ENCODE peak calls at places on chromosomes 4 and X, in seven cellular contexts. One of them, this sample, is unnamed.

GRCh38 chr4:175035907-175036306 is 117.7 kb downstream of the ADAM29 start:
- ATAC-seq in K562: no peak
- ATAC-seq in HepG2: no peak
- ATAC-seq in Panc1: no peak
- ATAC-seq in HCT116: no peak
- ATAC-seq in GM12878: peak
- ATAC-seq in upper lobe of left lung: no peak
- ATAC-seq in this sample: no peak

GRCh38 chr4:145884775-145885174 is 53.8 kb downstream of the ZNF827 start:
- ATAC-seq in K562: no peak
- ATAC-seq in HepG2: no peak
- ATAC-seq in Panc1: no peak
- ATAC-seq in HCT116: no peak
- ATAC-seq in GM12878: peak
- ATAC-seq in upper lobe of left lung: no peak
- ATAC-seq in this sample: no peak

GRCh38 chrX:23726196-23726595 is 16.9 kb downstream of the ACOT9 start:
- ATAC-seq in K562: no peak
- ATAC-seq in HepG2: no peak
- ATAC-seq in Panc1: no peak
- ATAC-seq in HCT116: no peak
- ATAC-seq in GM12878: no peak
- ATAC-seq in upper lobe of left lung: no peak
- ATAC-seq in this sample: no peak

GRCh38 chr4:77493829-77494551 is 111.6 kb upstream of the CXCL13 start:
- ATAC-seq in K562: no peak
- ATAC-seq in HepG2: no peak
- ATAC-seq in Panc1: no peak
- ATAC-seq in HCT116: no peak
- ATAC-seq in GM12878: peak
- ATAC-seq in upper lobe of left lung: no peak
- ATAC-seq in this sample: no peak

GRCh38 chr4:76984127-76984526 is 34.6 kb downstream of the SEPTIN11 start:
- ATAC-seq in K562: peak
- ATAC-seq in HepG2: peak
- ATAC-seq in Panc1: no peak
- ATAC-seq in HCT116: peak
- ATAC-seq in GM12878: peak
- ATAC-seq in upper lobe of left lung: peak
- ATAC-seq in this sample: peak

GRCh38 chr4:82462415-82462831 is 32.0 kb downstream of the ENOPH1 start:
- ATAC-seq in K562: peak
- ATAC-seq in HepG2: peak
- ATAC-seq in Panc1: peak
- ATAC-seq in HCT116: peak
- ATAC-seq in GM12878: peak
- ATAC-seq in upper lobe of left lung: peak
- ATAC-seq in this sample: peak

GRCh38 chr4:155423671-155424070 is 46.9 kb upstream of the MAP9 start:
- ATAC-seq in K562: no peak
- ATAC-seq in HepG2: no peak
- ATAC-seq in Panc1: no peak
- ATAC-seq in HCT116: no peak
- ATAC-seq in GM12878: no peak
- ATAC-seq in upper lobe of left lung: no peak
- ATAC-seq in this sample: no peak

GRCh38 chr4:152464030-152464823 is 71.7 kb downstream of the FBXW7 start:
- ATAC-seq in K562: no peak
- ATAC-seq in HepG2: no peak
- ATAC-seq in Panc1: no peak
- ATAC-seq in HCT116: no peak
- ATAC-seq in GM12878: no peak
- ATAC-seq in upper lobe of left lung: no peak
- ATAC-seq in this sample: no peak

GRCh38 chr4:86892639-86892965 is 380 bp upstream of the C4orf36 start:
- ATAC-seq in K562: no peak
- ATAC-seq in HepG2: no peak
- ATAC-seq in Panc1: no peak
- ATAC-seq in HCT116: no peak
- ATAC-seq in GM12878: peak
- ATAC-seq in upper lobe of left lung: no peak
- ATAC-seq in this sample: no peak

GRCh38 chr4:99507349-99507748 is 3.5 kb upstream of the C4orf17 start:
- ATAC-seq in K562: no peak
- ATAC-seq in HepG2: no peak
- ATAC-seq in Panc1: no peak
- ATAC-seq in HCT116: no peak
- ATAC-seq in GM12878: no peak
- ATAC-seq in upper lobe of left lung: no peak
- ATAC-seq in this sample: no peak

GRCh38 chr4:81454953-81455352 is 16.8 kb downstream of the RASGEF1B start:
- ATAC-seq in K562: no peak
- ATAC-seq in HepG2: no peak
- ATAC-seq in Panc1: no peak
- ATAC-seq in HCT116: no peak
- ATAC-seq in GM12878: no peak
- ATAC-seq in upper lobe of left lung: no peak
- ATAC-seq in this sample: no peak

GRCh38 chr4:42605264-42605663 is 51.6 kb downstream of the ATP8A1 start:
- ATAC-seq in K562: no peak
- ATAC-seq in HepG2: no peak
- ATAC-seq in Panc1: no peak
- ATAC-seq in HCT116: no peak
- ATAC-seq in GM12878: no peak
- ATAC-seq in upper lobe of left lung: no peak
- ATAC-seq in this sample: peak

GRCh38 chrX:50863471-50863870 is 47.1 kb upstream of the BMP15 start:
- ATAC-seq in K562: no peak
- ATAC-seq in HepG2: no peak
- ATAC-seq in Panc1: no peak
- ATAC-seq in HCT116: no peak
- ATAC-seq in GM12878: no peak
- ATAC-seq in upper lobe of left lung: no peak
- ATAC-seq in this sample: no peak

GRCh38 chr4:2797545-2798305 is 4.8 kb downstream of the SH3BP2 start:
- ATAC-seq in K562: no peak
- ATAC-seq in HepG2: no peak
- ATAC-seq in Panc1: no peak
- ATAC-seq in HCT116: no peak
- ATAC-seq in GM12878: no peak
- ATAC-seq in upper lobe of left lung: no peak
- ATAC-seq in this sample: no peak

GRCh38 chrX:10064736-10065135 is 92.0 kb upstream of the CLCN4 start:
- ATAC-seq in K562: no peak
- ATAC-seq in HepG2: no peak
- ATAC-seq in Panc1: no peak
- ATAC-seq in HCT116: no peak
- ATAC-seq in GM12878: no peak
- ATAC-seq in upper lobe of left lung: no peak
- ATAC-seq in this sample: no peak

GRCh38 chr4:99077177-99077576 is 11.4 kb downstream of the ADH5 start:
- ATAC-seq in K562: no peak
- ATAC-seq in HepG2: no peak
- ATAC-seq in Panc1: no peak
- ATAC-seq in HCT116: no peak
- ATAC-seq in GM12878: no peak
- ATAC-seq in upper lobe of left lung: no peak
- ATAC-seq in this sample: no peak

GRCh38 chr4:83855044-83855443 is 319.1 kb downstream of the GPAT3 start:
- ATAC-seq in K562: no peak
- ATAC-seq in HepG2: peak
- ATAC-seq in Panc1: peak
- ATAC-seq in HCT116: peak
- ATAC-seq in GM12878: no peak
- ATAC-seq in upper lobe of left lung: no peak
- ATAC-seq in this sample: no peak

GRCh38 chr4:177005801-177006230 is 213.1 kb upstream of the VEGFC start:
- ATAC-seq in K562: no peak
- ATAC-seq in HepG2: no peak
- ATAC-seq in Panc1: peak
- ATAC-seq in HCT116: no peak
- ATAC-seq in GM12878: no peak
- ATAC-seq in upper lobe of left lung: no peak
- ATAC-seq in this sample: no peak

GRCh38 chr4:164318350-164318749 is 435.6 kb upstream of the SMIM31 start:
- ATAC-seq in K562: no peak
- ATAC-seq in HepG2: no peak
- ATAC-seq in Panc1: no peak
- ATAC-seq in HCT116: no peak
- ATAC-seq in GM12878: no peak
- ATAC-seq in upper lobe of left lung: no peak
- ATAC-seq in this sample: no peak
- H3K27ac ChIP-seq in K562: no peak
- H3K27ac ChIP-seq in HepG2: no peak
- H3K27ac ChIP-seq in Panc1: no peak
- H3K27ac ChIP-seq in HCT116: no peak
- H3K27ac ChIP-seq in GM12878: no peak
- H3K27ac ChIP-seq in upper lobe of left lung: no peak
- H3K27ac ChIP-seq in this sample: no peak

GRCh38 chr4:48908687-48909086 is 2.1 kb upstream of the OCIAD2 start:
- ATAC-seq in K562: no peak
- ATAC-seq in HepG2: no peak
- ATAC-seq in Panc1: no peak
- ATAC-seq in HCT116: no peak
- ATAC-seq in GM12878: no peak
- ATAC-seq in upper lobe of left lung: no peak
- ATAC-seq in this sample: no peak

GRCh38 chr4:48904541-48905142 is 1.9 kb downstream of the OCIAD2 start:
- ATAC-seq in K562: no peak
- ATAC-seq in HepG2: no peak
- ATAC-seq in Panc1: no peak
- ATAC-seq in HCT116: no peak
- ATAC-seq in GM12878: no peak
- ATAC-seq in upper lobe of left lung: no peak
- ATAC-seq in this sample: no peak

GRCh38 chr4:48907706-48908477 is 1.3 kb upstream of the OCIAD2 start:
- ATAC-seq in K562: no peak
- ATAC-seq in HepG2: no peak
- ATAC-seq in Panc1: no peak
- ATAC-seq in HCT116: no peak
- ATAC-seq in GM12878: no peak
- ATAC-seq in upper lobe of left lung: no peak
- ATAC-seq in this sample: no peak

GRCh38 chr4:48905363-48906015 is 1.1 kb downstream of the OCIAD2 start:
- ATAC-seq in K562: peak
- ATAC-seq in HepG2: peak
- ATAC-seq in Panc1: no peak
- ATAC-seq in HCT116: no peak
- ATAC-seq in GM12878: peak
- ATAC-seq in upper lobe of left lung: no peak
- ATAC-seq in this sample: no peak

DNA sequence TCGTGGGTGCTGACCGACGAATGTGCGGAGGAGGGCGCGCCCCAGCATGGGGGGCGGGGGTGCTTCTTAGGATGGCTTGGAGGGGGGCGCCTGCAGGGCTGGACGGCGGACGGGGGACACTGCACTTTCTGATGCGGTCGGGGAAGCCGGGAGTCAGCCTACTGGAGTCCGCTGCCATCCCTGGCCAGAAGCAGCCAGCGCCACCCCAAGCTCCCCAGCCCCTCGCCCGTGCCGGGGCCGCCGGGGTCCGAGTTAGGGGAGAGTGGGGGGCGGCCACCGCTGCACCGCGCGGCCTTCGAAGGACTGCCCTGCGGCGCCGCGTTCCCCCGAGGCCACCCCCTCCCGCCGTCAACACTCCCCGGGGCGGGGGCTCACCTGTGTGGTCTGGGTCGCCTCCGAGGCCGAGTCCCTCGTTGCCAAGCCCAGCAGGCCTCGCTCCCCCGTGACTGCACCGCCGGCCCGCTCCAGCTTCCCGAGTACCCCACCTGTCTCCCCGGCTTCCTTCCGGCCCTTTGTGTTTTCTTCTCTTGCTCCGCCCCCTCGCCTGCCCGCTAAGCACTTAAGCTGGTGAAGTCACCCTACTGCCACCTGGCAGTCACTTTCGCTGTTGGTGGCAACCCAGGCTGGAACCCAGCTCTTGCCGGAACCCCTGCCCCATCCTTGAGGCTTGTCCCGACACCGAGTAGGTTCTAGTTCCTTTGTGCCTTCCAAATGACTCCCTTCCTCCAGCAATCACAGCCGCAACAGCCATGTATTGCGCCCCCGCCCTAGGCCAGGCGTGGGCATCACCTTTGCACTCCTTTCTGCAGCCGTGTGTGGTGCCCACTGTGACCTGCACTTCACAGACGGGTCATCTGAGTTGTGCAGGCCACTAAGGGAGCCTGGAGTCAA is at the start of gene OCIAD2:
- ATAC-seq in K562: no peak
- ATAC-seq in HepG2: no peak
- ATAC-seq in Panc1: peak
- ATAC-seq in HCT116: peak
- ATAC-seq in GM12878: peak
- ATAC-seq in upper lobe of left lung: peak
- ATAC-seq in this sample: peak
- TF ChIP-seq POLR2AphosphoS5 in K562: no peak
- TF ChIP-seq POLR2AphosphoS5 in HepG2: no peak
- TF ChIP-seq POLR2AphosphoS5 in Panc1: no peak
- TF ChIP-seq POLR2AphosphoS5 in HCT116: peak
- TF ChIP-seq POLR2AphosphoS5 in GM12878: peak
- TF ChIP-seq POLR2AphosphoS5 in upper lobe of left lung: peak
- TF ChIP-seq POLR2AphosphoS5 in this sample: no peak

GRCh38 chr4:27692098-27692679 is 831.5 kb downstream of the STIM2 start:
- ATAC-seq in K562: peak
- ATAC-seq in HepG2: peak
- ATAC-seq in Panc1: no peak
- ATAC-seq in HCT116: peak
- ATAC-seq in GM12878: peak
- ATAC-seq in upper lobe of left lung: peak
- ATAC-seq in this sample: no peak
- TF ChIP-seq CTCF in K562: peak
- TF ChIP-seq CTCF in HepG2: peak
- TF ChIP-seq CTCF in Panc1: peak
- TF ChIP-seq CTCF in HCT116: peak
- TF ChIP-seq CTCF in GM12878: peak
- TF ChIP-seq CTCF in upper lobe of left lung: no peak
- TF ChIP-seq CTCF in this sample: no peak

GRCh38 chrX:154012336-154012991 is 7.2 kb downstream of the IRAK1 start:
- ATAC-seq in K562: no peak
- ATAC-seq in HepG2: peak
- ATAC-seq in Panc1: peak
- ATAC-seq in HCT116: no peak
- ATAC-seq in GM12878: no peak
- ATAC-seq in upper lobe of left lung: no peak
- ATAC-seq in this sample: no peak
- H3K27ac ChIP-seq in K562: no peak
- H3K27ac ChIP-seq in HepG2: peak
- H3K27ac ChIP-seq in Panc1: peak
- H3K27ac ChIP-seq in HCT116: no peak
- H3K27ac ChIP-seq in GM12878: no peak
- H3K27ac ChIP-seq in upper lobe of left lung: no peak
- H3K27ac ChIP-seq in this sample: no peak

This sample was measured in gastroesophageal sphincter.